ENCODE peak calls at places on chromosomes 4 and X, in seven cellular contexts. Z is HepG2, C is endothelial cell of umbilical vein, J is K562, E is HCT116, Q is GM12878, O is H1. N is an unnamed sample. For H3K4me1, the result is how much of the 10 kb centered on the place peaks cover.

GRCh38 chr4:89305028-89305427 is 2.6 kb downstream of the GPRIN3 start:
- DNase-seq in Q (no peak), C (no peak), Z (no peak), E (no peak), O (no peak), J (no peak), N (no peak)

GRCh38 chrX:30141966-30142365 is 73.4 kb upstream of the MAGEB2 start:
- DNase-seq in C (peak), J (peak), Z (peak), O (no peak), E (peak), Q (no peak), N (peak)

GRCh38 chr4:123673971-123674370 is 277.4 kb downstream of the SPRY1 start:
- DNase-seq in O (no peak), Q (no peak), J (no peak), E (no peak), C (no peak), Z (no peak), N (no peak)

GRCh38 chr4:145723336-145723735 is 43.4 kb downstream of the C4orf51 start:
- DNase-seq in O (no peak), Q (no peak), Z (no peak), C (no peak), J (no peak), E (no peak), N (no peak)

GRCh38 chrX:154441984-154442707 is 1.8 kb upstream of the FAM50A start:
- DNase-seq in Q (no peak), Z (no peak), C (no peak), E (no peak), J (no peak), O (no peak), N (no peak)

GRCh38 chr4:29151584-29151983 is 1568.6 kb upstream of the PCDH7 start:
- DNase-seq in Q (no peak), J (no peak), O (no peak), C (no peak), E (no peak), Z (no peak), N (no peak)

GRCh38 chr4:77104405-77105292 is 28.9 kb upstream of the CCNI start:
- DNase-seq in O (no peak), J (no peak), C (no peak), E (no peak), Z (no peak), Q (no peak), N (no peak)

GRCh38 chr4:14125375-14126129 is 498.0 kb upstream of the BOD1L1 start:
- DNase-seq in C (no peak), Z (no peak), J (no peak), E (no peak), O (no peak), Q (peak), N (no peak)

GRCh38 chrX:49209434-49210251 is 9.7 kb upstream of the SYP start:
- DNase-seq in J (peak), Q (no peak), Z (no peak), C (no peak), E (no peak), O (no peak), N (peak)

GRCh38 chr4:113645771-113646455 is 115.6 kb downstream of the CAMK2D start:
- DNase-seq in E (peak), O (peak), C (peak), Z (peak), J (peak), Q (no peak), N (peak)

GRCh38 chrX:148612431-148612830 is 112.0 kb downstream of the AFF2 start:
- DNase-seq in E (no peak), Z (no peak), Q (no peak), J (no peak), O (no peak), C (no peak), N (no peak)

GRCh38 chrX:150625875-150626274 is 57.5 kb downstream of the MTM1 start:
- DNase-seq in C (no peak), Q (no peak), J (no peak), E (no peak), Z (no peak), O (no peak), N (no peak)

GRCh38 chr4:42653606-42654560 is 3.0 kb downstream of the ATP8A1 start:
- DNase-seq in Z (no peak), C (no peak), E (no peak), Q (no peak), J (no peak), O (no peak), N (no peak)

GRCh38 chr4:150593996-150594395 is 12.0 kb downstream of the MAB21L2 start:
- DNase-seq in O (no peak), Z (no peak), E (no peak), J (no peak), Q (no peak), C (peak), N (no peak)

GRCh38 chr4:17578482-17578891 is 1.5 kb downstream of the LAP3 start:
- DNase-seq in O (no peak), E (no peak), J (peak), Z (no peak), C (peak), Q (peak), N (no peak)

GRCh38 chr4:156377036-156377700 is 423.5 kb upstream of the CTSO start:
- DNase-seq in C (no peak), Z (no peak), O (no peak), E (no peak), J (no peak), Q (no peak), N (no peak)

DNA sequence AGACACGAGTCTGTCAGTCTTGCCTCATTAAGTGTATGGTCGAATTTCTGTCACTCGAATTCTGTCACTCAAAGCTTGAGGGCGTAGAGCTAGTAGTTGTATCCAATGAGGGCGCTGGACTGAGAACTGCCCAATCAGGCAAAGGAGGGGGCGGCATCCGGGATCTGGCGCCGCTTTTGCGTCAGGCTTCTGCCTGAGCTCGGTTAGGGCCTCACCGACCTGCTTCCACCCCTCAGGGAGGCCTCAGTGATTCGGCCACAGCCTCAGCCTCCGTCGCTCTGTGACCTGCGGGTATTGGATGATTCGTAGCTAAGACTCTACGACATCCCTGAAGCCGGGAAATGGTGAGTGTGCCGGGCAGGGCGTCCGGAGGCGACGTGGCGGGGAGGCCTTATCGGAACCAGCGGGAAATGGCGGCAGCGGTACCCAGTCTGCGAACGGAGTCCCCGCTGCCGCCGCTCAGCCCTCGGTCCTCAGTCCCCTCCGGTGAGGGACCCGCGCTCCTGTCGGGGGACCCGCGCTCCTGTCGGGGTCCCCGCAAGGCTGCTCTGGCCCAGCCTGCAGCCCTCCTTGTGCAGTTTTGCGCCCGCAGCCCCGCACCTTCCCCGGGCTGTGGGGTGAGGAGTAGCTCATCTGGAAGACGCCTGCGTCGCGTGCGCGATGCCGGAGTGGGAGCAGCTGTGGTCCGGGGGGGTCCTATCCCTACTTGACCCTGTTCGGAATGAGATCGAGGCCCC is 88.3 kb downstream of the ZNF718 start:
- DNase-seq in Q (no peak), Z (no peak), C (peak), O (no peak), E (no peak), J (peak), N (peak)
- TF ChIP-seq EZH2 in Q (no peak), Z (no peak), C (no peak), O (no peak), E (no peak), J (no peak), N (no peak)

GRCh38 chr4:2482693-2483092 is 13.8 kb downstream of the RNF4 start:
- DNase-seq in Z (peak), Q (peak), E (no peak), C (peak), J (no peak), O (no peak), N (no peak)
- H3K4me1 ChIP-seq in Z (half or more), Q (half or more), E (under half), C (under half), J (under half), O (under half), N (half or more)

GRCh38 chr4:183823394-183823793 is 81.7 kb upstream of the STOX2 start:
- DNase-seq in Q (no peak), Z (no peak), O (no peak), J (no peak), E (no peak), C (no peak), N (no peak)
- TF ChIP-seq POLR2AphosphoS5 in Q (no peak), Z (no peak), O (no peak), J (no peak), E (no peak), C (no peak), N (no peak)

DNA sequence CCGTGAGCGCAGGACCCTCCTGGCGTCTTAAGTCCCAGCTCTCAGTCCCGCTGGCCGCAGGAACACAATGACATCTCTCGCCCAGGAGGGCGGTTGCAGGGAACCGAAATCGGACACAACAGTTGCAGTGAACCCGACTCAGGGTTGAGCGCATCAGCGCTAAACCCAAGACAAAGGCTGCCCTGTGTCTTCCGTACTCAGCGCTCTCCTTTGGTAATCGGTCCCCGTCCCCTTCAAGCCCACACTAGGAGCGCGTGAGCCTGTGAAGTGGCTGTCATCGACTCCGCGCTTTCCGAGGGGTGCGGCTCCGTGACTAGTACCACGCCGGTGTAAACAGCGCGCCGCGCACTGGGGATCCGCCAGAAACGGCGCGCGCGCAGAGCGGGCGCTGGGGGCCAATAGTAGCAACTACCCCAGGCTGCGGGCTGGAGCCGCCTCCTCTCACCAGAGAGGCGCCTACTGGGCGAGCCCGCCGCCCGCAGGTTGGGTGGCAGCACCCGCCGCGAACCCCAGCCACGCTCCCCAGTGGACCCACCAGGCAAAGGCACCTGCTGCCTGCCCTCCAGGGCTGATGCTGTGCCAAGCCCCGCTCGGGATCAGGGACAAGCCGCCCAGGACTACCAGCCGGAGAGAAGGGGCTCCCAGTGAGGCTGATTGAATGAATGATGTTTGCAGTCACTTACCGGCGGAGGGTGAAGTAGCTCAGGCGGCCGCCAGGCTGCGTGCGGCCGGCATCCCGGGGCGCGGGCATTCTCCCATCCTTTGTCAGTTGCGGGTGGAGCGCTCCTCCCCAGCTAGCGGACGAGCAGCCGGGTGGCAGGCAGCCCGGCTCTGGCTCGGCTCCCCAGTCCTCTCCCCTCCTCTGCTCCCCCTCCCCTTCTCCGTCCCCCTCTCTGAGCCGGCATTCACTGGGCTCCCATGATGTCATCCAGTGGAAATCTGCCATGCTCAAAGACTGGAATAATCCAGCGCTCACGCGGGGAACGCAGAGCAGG is 370.4 kb upstream of the SMIM31 start:
- DNase-seq in Z (no peak), E (no peak), J (no peak), O (peak), C (no peak), Q (no peak), N (peak)
- TF ChIP-seq EZH2 in Z (no peak), E (no peak), J (no peak), O (peak), C (no peak), Q (no peak), N (peak)

GRCh38 chr4:102808009-102808408 is 19.3 kb downstream of the UBE2D3 start:
- DNase-seq in J (no peak), O (no peak), C (no peak), E (no peak), Q (no peak), Z (no peak), N (no peak)

GRCh38 chr4:102807345-102807744 is 20.0 kb downstream of the UBE2D3 start:
- DNase-seq in Q (no peak), J (no peak), Z (no peak), E (no peak), C (no peak), O (no peak), N (no peak)

GRCh38 chr4:102809691-102810090 is 17.7 kb downstream of the UBE2D3 start:
- DNase-seq in O (no peak), C (peak), E (no peak), J (no peak), Z (no peak), Q (no peak), N (no peak)

GRCh38 chr4:102809190-102809589 is 18.2 kb downstream of the UBE2D3 start:
- DNase-seq in Z (no peak), O (no peak), Q (no peak), E (no peak), C (peak), J (no peak), N (no peak)
- H3K4me1 ChIP-seq in Z (under half), O (under half), Q (under half), E (under half), C (under half), J (under half), N (under half)